ENCODE peak calls at places on chromosomes 6 and 20, in four cellular contexts. S, U, G and N are unnamed samples.

GRCh38 chr6:89597988-89598387 is 40.6 kb downstream of the LYRM2 start:
- DNase-seq in G (no peak), U (peak), S (peak), N (peak)

GRCh38 chr6:37804676-37805075 is 14.9 kb upstream of the ZFAND3 start:
- DNase-seq in S (no peak), U (no peak), G (no peak), N (no peak)

GRCh38 chr6:56357616-56358373 is 110.4 kb upstream of the COL21A1 start:
- DNase-seq in U (no peak), S (no peak), G (no peak), N (no peak)

GRCh38 chr6:145815875-145816274 is 1.3 kb upstream of the FBXO30 start:
- DNase-seq in S (no peak), G (no peak), U (peak), N (no peak)

GRCh38 chr6:52509281-52510212 is 67.3 kb downstream of the TRAM2 start:
- DNase-seq in G (no peak), S (no peak), U (no peak), N (no peak)

GRCh38 chr6:108627692-108628565 is 67.2 kb downstream of the FOXO3 start:
- DNase-seq in U (no peak), S (no peak), G (no peak), N (no peak)

GRCh38 chr6:144582939-144583613 is 297.9 kb downstream of the UTRN start:
- DNase-seq in S (no peak), G (peak), U (peak), N (no peak)

GRCh38 chr6:144688713-144689112 is 403.6 kb downstream of the UTRN start:
- DNase-seq in S (no peak), G (no peak), U (no peak), N (no peak)

GRCh38 chr20:4808872-4809271 is 87.2 kb downstream of the PRND start:
- DNase-seq in S (no peak), G (no peak), U (no peak), N (peak)

GRCh38 chr20:49737260-49737659 is 23.6 kb upstream of the B4GALT5 start:
- DNase-seq in S (no peak), U (no peak), G (no peak), N (no peak)

GRCh38 chr6:84218091-84218490 is 9.4 kb downstream of the CEP162 start:
- DNase-seq in G (no peak), U (no peak), S (no peak), N (no peak)

GRCh38 chr6:40410792-40411191 is 176.4 kb downstream of the LRFN2 start:
- DNase-seq in U (no peak), S (no peak), G (no peak), N (no peak)

GRCh38 chr6:34836008-34836407 is 44.1 kb downstream of the BLTP3A start:
- DNase-seq in S (no peak), G (no peak), U (no peak), N (peak)

GRCh38 chr20:46260480-46260879 is 47.8 kb downstream of the CDH22 start:
- DNase-seq in G (no peak), S (no peak), U (no peak), N (no peak)

GRCh38 chr6:51430610-51431009 is 611.9 kb downstream of the TFAP2B start:
- DNase-seq in U (no peak), G (no peak), S (no peak), N (no peak)

GRCh38 chr6:107670792-107671199 is 153.3 kb downstream of the SCML4 start:
- DNase-seq in U (no peak), S (no peak), G (peak), N (peak)

GRCh38 chr6:8908638-8909037 is 473.3 kb upstream of the SLC35B3 start:
- DNase-seq in S (no peak), U (no peak), G (no peak), N (no peak)

GRCh38 chr6:8904754-8905153 is 469.4 kb upstream of the SLC35B3 start:
- DNase-seq in G (no peak), U (peak), S (peak), N (peak)

GRCh38 chr6:8906699-8907098 is 471.4 kb upstream of the SLC35B3 start:
- DNase-seq in U (no peak), S (no peak), G (no peak), N (no peak)

DNA sequence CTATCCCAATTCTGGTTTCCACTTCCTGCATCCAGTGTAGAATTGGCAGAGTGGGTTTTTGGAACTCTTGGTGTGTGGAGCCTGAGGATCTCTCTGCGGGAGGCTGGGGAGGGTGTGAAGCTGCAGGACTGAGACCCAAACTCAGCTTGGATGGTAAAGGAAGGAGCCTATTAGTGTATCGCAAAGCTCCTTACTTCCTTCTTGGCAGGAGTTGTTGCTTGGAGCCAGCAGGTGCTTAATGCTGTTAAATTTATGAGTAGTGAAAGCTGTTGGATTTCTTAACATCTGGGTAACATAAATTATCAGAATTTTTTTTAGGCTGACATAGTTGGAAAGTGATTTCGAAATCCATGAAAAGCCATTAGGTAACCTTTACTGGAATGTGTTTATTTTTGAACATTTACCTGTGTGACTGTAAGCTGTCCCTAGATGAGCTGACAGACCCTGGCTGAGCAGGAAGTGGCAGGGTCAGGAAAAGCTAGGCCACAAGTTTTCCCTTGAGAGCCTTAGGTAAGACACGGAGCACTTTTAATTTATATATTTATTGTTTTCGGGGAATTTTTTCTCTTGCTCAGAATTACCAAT is 470.4 kb upstream of the SLC35B3 start:
- DNase-seq in S (no peak), U (no peak), G (no peak), N (no peak)
- TF ChIP-seq REST in S (no peak), U (no peak), G (no peak), N (no peak)

GRCh38 chr20:31675828-31676533 is 38.3 kb downstream of the COX4I2 start:
- DNase-seq in S (no peak), U (peak), G (no peak), N (peak)

GRCh38 chr20:31673435-31673834 is 35.7 kb downstream of the COX4I2 start:
- DNase-seq in G (no peak), U (no peak), S (no peak), N (no peak)

GRCh38 chr20:31676534-31677030 is 38.9 kb downstream of the COX4I2 start:
- DNase-seq in G (no peak), S (no peak), U (peak), N (no peak)

GRCh38 chr20:31673943-31674463 is 36.3 kb downstream of the COX4I2 start:
- DNase-seq in S (no peak), U (peak), G (no peak), N (no peak)

GRCh38 chr20:31674895-31675827 is 37.4 kb downstream of the COX4I2 start:
- DNase-seq in G (no peak), U (peak), S (no peak), N (peak)
- TF ChIP-seq GABPA in G (peak), U (peak), S (no peak), N (peak)

GRCh38 chr20:53677447-53678314 is 84.0 kb upstream of the ZNF217 start:
- DNase-seq in G (no peak), U (peak), S (peak), N (peak)
- TF ChIP-seq CTCF in G (no peak), U (peak), S (peak), N (no peak)

GRCh38 chr6:53616450-53617357 is 48.9 kb downstream of the KLHL31 start:
- DNase-seq in G (no peak), U (no peak), S (peak), N (no peak)
- TF ChIP-seq REST in G (no peak), U (no peak), S (no peak), N (no peak)

GRCh38 chr6:92000112-92000511 is 1413.2 kb upstream of the MAP3K7 start:
- DNase-seq in G (no peak), S (no peak), U (no peak), N (no peak)
- TF ChIP-seq GABPA in G (no peak), S (no peak), U (no peak), N (no peak)